ENCODE peak calls at places on chromosome 21, in ten cellular contexts. One of them, this sample, is unnamed.

GRCh38 chr21:27647401-27647800 is 680.5 kb upstream of the ADAMTS5 start:
- DNase-seq in endothelial cell of umbilical vein: peak
- DNase-seq in skeletal muscle cell: no peak
- DNase-seq in mesendoderm: no peak
- DNase-seq in tibial artery: no peak
- DNase-seq in heart left ventricle: no peak
- DNase-seq in CD8-positive, alpha-beta T cell: no peak
- DNase-seq in ovary: no peak
- DNase-seq in brain microvascular endothelial cell: no peak
- DNase-seq in H7: no peak
- DNase-seq in this sample: peak

GRCh38 chr21:38297193-38297592 is 40.4 kb downstream of the KCNJ15 start:
- DNase-seq in heart left ventricle: no peak
- DNase-seq in mesendoderm: no peak
- DNase-seq in tibial artery: no peak
- DNase-seq in endothelial cell of umbilical vein: peak
- DNase-seq in brain microvascular endothelial cell: peak
- DNase-seq in CD8-positive, alpha-beta T cell: no peak
- DNase-seq in skeletal muscle cell: peak
- DNase-seq in H7: no peak
- DNase-seq in ovary: no peak
- DNase-seq in this sample: peak

GRCh38 chr21:46079357-46080170 is 18.3 kb upstream of the COL6A2 start:
- DNase-seq in tibial artery: no peak
- DNase-seq in CD8-positive, alpha-beta T cell: peak
- DNase-seq in ovary: peak
- DNase-seq in H7: peak
- DNase-seq in brain microvascular endothelial cell: peak
- DNase-seq in endothelial cell of umbilical vein: no peak
- DNase-seq in skeletal muscle cell: peak
- DNase-seq in heart left ventricle: peak
- DNase-seq in mesendoderm: no peak
- DNase-seq in this sample: no peak

GRCh38 chr21:35257413-35257812 is 208.3 kb upstream of the RUNX1 start:
- DNase-seq in skeletal muscle cell: peak
- DNase-seq in ovary: peak
- DNase-seq in heart left ventricle: peak
- DNase-seq in CD8-positive, alpha-beta T cell: no peak
- DNase-seq in brain microvascular endothelial cell: peak
- DNase-seq in tibial artery: peak
- DNase-seq in endothelial cell of umbilical vein: peak
- DNase-seq in mesendoderm: no peak
- DNase-seq in H7: no peak
- DNase-seq in this sample: peak

GRCh38 chr21:21019681-21020080 is 21.5 kb downstream of the NCAM2 start:
- DNase-seq in skeletal muscle cell: no peak
- DNase-seq in heart left ventricle: no peak
- DNase-seq in ovary: no peak
- DNase-seq in CD8-positive, alpha-beta T cell: no peak
- DNase-seq in mesendoderm: no peak
- DNase-seq in H7: no peak
- DNase-seq in brain microvascular endothelial cell: no peak
- DNase-seq in endothelial cell of umbilical vein: no peak
- DNase-seq in tibial artery: no peak
- DNase-seq in this sample: no peak

GRCh38 chr21:34644815-34645214 is 24.0 kb upstream of the CLIC6 start:
- DNase-seq in mesendoderm: no peak
- DNase-seq in heart left ventricle: no peak
- DNase-seq in skeletal muscle cell: no peak
- DNase-seq in ovary: no peak
- DNase-seq in tibial artery: no peak
- DNase-seq in endothelial cell of umbilical vein: no peak
- DNase-seq in CD8-positive, alpha-beta T cell: no peak
- DNase-seq in H7: no peak
- DNase-seq in brain microvascular endothelial cell: no peak
- DNase-seq in this sample: no peak

GRCh38 chr21:43774163-43774562 is 1.9 kb downstream of the CSTB start:
- DNase-seq in tibial artery: no peak
- DNase-seq in mesendoderm: no peak
- DNase-seq in CD8-positive, alpha-beta T cell: no peak
- DNase-seq in endothelial cell of umbilical vein: no peak
- DNase-seq in H7: no peak
- DNase-seq in ovary: no peak
- DNase-seq in heart left ventricle: no peak
- DNase-seq in skeletal muscle cell: no peak
- DNase-seq in brain microvascular endothelial cell: no peak
- DNase-seq in this sample: no peak

GRCh38 chr21:18529253-18529652 is 125.7 kb upstream of the TMPRSS15 start:
- DNase-seq in mesendoderm: no peak
- DNase-seq in H7: no peak
- DNase-seq in brain microvascular endothelial cell: peak
- DNase-seq in endothelial cell of umbilical vein: peak
- DNase-seq in tibial artery: no peak
- DNase-seq in skeletal muscle cell: peak
- DNase-seq in ovary: no peak
- DNase-seq in CD8-positive, alpha-beta T cell: no peak
- DNase-seq in heart left ventricle: no peak
- DNase-seq in this sample: peak

GRCh38 chr21:27023186-27023585 is 56.3 kb upstream of the ADAMTS5 start:
- DNase-seq in skeletal muscle cell: no peak
- DNase-seq in CD8-positive, alpha-beta T cell: no peak
- DNase-seq in tibial artery: no peak
- DNase-seq in brain microvascular endothelial cell: no peak
- DNase-seq in mesendoderm: no peak
- DNase-seq in heart left ventricle: no peak
- DNase-seq in endothelial cell of umbilical vein: no peak
- DNase-seq in ovary: no peak
- DNase-seq in H7: no peak
- DNase-seq in this sample: no peak

GRCh38 chr21:38166214-38166547 is 90.6 kb upstream of the KCNJ15 start:
- DNase-seq in mesendoderm: no peak
- DNase-seq in skeletal muscle cell: no peak
- DNase-seq in CD8-positive, alpha-beta T cell: no peak
- DNase-seq in tibial artery: no peak
- DNase-seq in brain microvascular endothelial cell: no peak
- DNase-seq in heart left ventricle: no peak
- DNase-seq in H7: no peak
- DNase-seq in ovary: peak
- DNase-seq in endothelial cell of umbilical vein: no peak
- DNase-seq in this sample: no peak

GRCh38 chr21:25638634-25639166 is 358 bp upstream of the JAM2 start:
- DNase-seq in H7: no peak
- DNase-seq in mesendoderm: no peak
- DNase-seq in skeletal muscle cell: no peak
- DNase-seq in CD8-positive, alpha-beta T cell: no peak
- DNase-seq in brain microvascular endothelial cell: no peak
- DNase-seq in tibial artery: no peak
- DNase-seq in endothelial cell of umbilical vein: peak
- DNase-seq in ovary: no peak
- DNase-seq in heart left ventricle: no peak
- DNase-seq in this sample: no peak

GRCh38 chr21:26528882-26529281 is 44.2 kb downstream of the CYYR1 start:
- DNase-seq in mesendoderm: no peak
- DNase-seq in brain microvascular endothelial cell: no peak
- DNase-seq in H7: no peak
- DNase-seq in skeletal muscle cell: no peak
- DNase-seq in heart left ventricle: no peak
- DNase-seq in CD8-positive, alpha-beta T cell: no peak
- DNase-seq in tibial artery: no peak
- DNase-seq in endothelial cell of umbilical vein: no peak
- DNase-seq in ovary: no peak
- DNase-seq in this sample: peak

DNA sequence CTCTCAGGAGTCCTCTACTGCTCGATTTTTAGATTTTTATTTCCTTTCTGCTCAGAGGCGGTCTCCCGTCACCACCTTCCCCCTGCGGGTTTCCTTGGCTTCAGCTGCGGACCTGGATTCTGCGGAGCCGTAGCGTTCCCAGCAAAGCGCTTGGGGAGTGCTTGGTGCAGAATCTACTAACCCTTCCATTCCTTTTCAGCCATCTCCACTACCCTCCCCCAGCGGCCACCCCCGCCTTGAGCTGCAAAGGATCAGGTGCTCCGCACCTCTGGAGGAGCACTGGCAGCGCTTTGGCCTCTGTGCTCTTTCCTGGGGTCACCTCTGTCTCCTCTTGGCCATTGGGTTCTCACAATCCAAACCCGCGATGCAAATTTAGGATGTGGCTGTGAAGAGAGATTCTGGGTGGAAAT is 3.8 kb downstream of the OLIG2 start:
- DNase-seq in ovary: no peak
- DNase-seq in heart left ventricle: no peak
- DNase-seq in skeletal muscle cell: no peak
- DNase-seq in endothelial cell of umbilical vein: no peak
- DNase-seq in H7: peak
- DNase-seq in mesendoderm: no peak
- DNase-seq in tibial artery: no peak
- DNase-seq in brain microvascular endothelial cell: no peak
- DNase-seq in CD8-positive, alpha-beta T cell: no peak
- DNase-seq in this sample: no peak
- H3K4me3 ChIP-seq in ovary: no peak
- H3K4me3 ChIP-seq in heart left ventricle: no peak
- H3K4me3 ChIP-seq in skeletal muscle cell: no peak
- H3K4me3 ChIP-seq in endothelial cell of umbilical vein: no peak
- H3K4me3 ChIP-seq in H7: no peak
- H3K4me3 ChIP-seq in mesendoderm: no peak
- H3K4me3 ChIP-seq in tibial artery: no peak
- H3K4me3 ChIP-seq in brain microvascular endothelial cell: no peak
- H3K4me3 ChIP-seq in CD8-positive, alpha-beta T cell: peak
- H3K4me3 ChIP-seq in this sample: no peak

GRCh38 chr21:36700295-36700960 is 1.5 kb downstream of the SIM2 start:
- DNase-seq in mesendoderm: peak
- DNase-seq in endothelial cell of umbilical vein: no peak
- DNase-seq in CD8-positive, alpha-beta T cell: no peak
- DNase-seq in heart left ventricle: no peak
- DNase-seq in ovary: no peak
- DNase-seq in tibial artery: no peak
- DNase-seq in H7: peak
- DNase-seq in brain microvascular endothelial cell: no peak
- DNase-seq in skeletal muscle cell: no peak
- DNase-seq in this sample: no peak
- H3K4me3 ChIP-seq in mesendoderm: no peak
- H3K4me3 ChIP-seq in endothelial cell of umbilical vein: no peak
- H3K4me3 ChIP-seq in CD8-positive, alpha-beta T cell: peak
- H3K4me3 ChIP-seq in heart left ventricle: peak
- H3K4me3 ChIP-seq in ovary: no peak
- H3K4me3 ChIP-seq in tibial artery: peak
- H3K4me3 ChIP-seq in H7: no peak
- H3K4me3 ChIP-seq in brain microvascular endothelial cell: peak
- H3K4me3 ChIP-seq in skeletal muscle cell: peak
- H3K4me3 ChIP-seq in this sample: peak

GRCh38 chr21:28885853-28886177 is 106.9 kb downstream of the LTN1 start:
- DNase-seq in tibial artery: no peak
- DNase-seq in endothelial cell of umbilical vein: no peak
- DNase-seq in CD8-positive, alpha-beta T cell: no peak
- DNase-seq in skeletal muscle cell: no peak
- DNase-seq in heart left ventricle: no peak
- DNase-seq in ovary: no peak
- DNase-seq in brain microvascular endothelial cell: no peak
- DNase-seq in mesendoderm: no peak
- DNase-seq in H7: no peak
- DNase-seq in this sample: no peak

GRCh38 chr21:28883931-28884330 is 108.7 kb downstream of the LTN1 start:
- DNase-seq in tibial artery: no peak
- DNase-seq in brain microvascular endothelial cell: no peak
- DNase-seq in heart left ventricle: no peak
- DNase-seq in ovary: no peak
- DNase-seq in mesendoderm: no peak
- DNase-seq in endothelial cell of umbilical vein: no peak
- DNase-seq in skeletal muscle cell: no peak
- DNase-seq in CD8-positive, alpha-beta T cell: no peak
- DNase-seq in H7: no peak
- DNase-seq in this sample: no peak

GRCh38 chr21:28884481-28884880 is 108.2 kb downstream of the LTN1 start:
- DNase-seq in H7: no peak
- DNase-seq in tibial artery: no peak
- DNase-seq in heart left ventricle: no peak
- DNase-seq in CD8-positive, alpha-beta T cell: no peak
- DNase-seq in skeletal muscle cell: no peak
- DNase-seq in brain microvascular endothelial cell: no peak
- DNase-seq in endothelial cell of umbilical vein: no peak
- DNase-seq in ovary: no peak
- DNase-seq in mesendoderm: peak
- DNase-seq in this sample: peak

GRCh38 chr21:28882345-28882744 is 110.3 kb downstream of the LTN1 start:
- DNase-seq in heart left ventricle: no peak
- DNase-seq in skeletal muscle cell: no peak
- DNase-seq in tibial artery: no peak
- DNase-seq in mesendoderm: no peak
- DNase-seq in H7: no peak
- DNase-seq in endothelial cell of umbilical vein: no peak
- DNase-seq in CD8-positive, alpha-beta T cell: no peak
- DNase-seq in ovary: no peak
- DNase-seq in brain microvascular endothelial cell: no peak
- DNase-seq in this sample: no peak

DNA sequence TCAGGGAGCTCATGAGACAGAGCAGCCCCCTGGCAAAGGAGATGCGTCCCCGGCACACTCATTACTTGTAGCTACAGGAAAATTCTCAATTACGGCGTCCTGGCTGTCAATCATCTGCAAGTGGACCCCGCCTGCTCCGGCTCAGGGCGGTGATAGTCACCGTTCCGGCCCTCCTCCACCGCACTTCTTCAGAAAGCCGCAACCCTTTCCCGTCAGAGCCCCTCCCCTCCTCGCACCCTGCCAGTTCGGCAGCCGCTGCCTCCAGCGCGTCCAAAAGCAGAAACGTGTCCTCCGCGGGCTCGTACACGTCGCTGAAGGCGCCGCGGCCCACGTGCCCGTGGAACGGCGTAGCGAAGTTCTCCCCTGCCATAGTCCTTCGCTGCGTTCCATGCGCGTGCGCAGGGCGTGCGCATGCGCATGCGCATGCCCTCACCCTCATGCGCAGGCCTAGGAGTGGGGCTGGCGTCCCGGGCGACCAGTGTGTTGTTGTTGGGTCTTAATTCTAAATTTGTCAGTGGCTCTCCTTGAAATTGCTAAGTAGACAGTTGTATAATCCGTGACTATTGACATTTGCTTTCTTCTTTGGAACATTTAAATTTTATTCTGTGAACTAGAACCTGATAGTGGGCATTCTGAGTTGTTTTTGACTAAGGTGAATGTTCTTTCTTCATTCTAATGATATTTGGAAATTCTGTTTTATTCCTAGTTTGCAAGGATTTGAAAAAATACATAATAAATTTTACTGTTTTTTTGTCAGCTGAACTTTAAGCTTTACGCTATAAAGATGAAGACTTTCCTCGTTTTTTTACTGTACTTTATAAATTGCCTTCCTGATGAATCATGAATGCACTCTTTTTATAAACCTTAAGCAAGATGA is 107.5 kb downstream of the LTN1 start:
- DNase-seq in H7: peak
- DNase-seq in mesendoderm: peak
- DNase-seq in skeletal muscle cell: peak
- DNase-seq in tibial artery: peak
- DNase-seq in CD8-positive, alpha-beta T cell: peak
- DNase-seq in brain microvascular endothelial cell: peak
- DNase-seq in endothelial cell of umbilical vein: peak
- DNase-seq in ovary: peak
- DNase-seq in heart left ventricle: peak
- DNase-seq in this sample: peak
- H3K4me3 ChIP-seq in H7: peak
- H3K4me3 ChIP-seq in mesendoderm: peak
- H3K4me3 ChIP-seq in skeletal muscle cell: peak
- H3K4me3 ChIP-seq in tibial artery: peak
- H3K4me3 ChIP-seq in CD8-positive, alpha-beta T cell: peak
- H3K4me3 ChIP-seq in brain microvascular endothelial cell: peak
- H3K4me3 ChIP-seq in endothelial cell of umbilical vein: peak
- H3K4me3 ChIP-seq in ovary: peak
- H3K4me3 ChIP-seq in heart left ventricle: peak
- H3K4me3 ChIP-seq in this sample: peak

GRCh38 chr21:44870748-44871495 is 2.6 kb downstream of the PTTG1IP start:
- DNase-seq in CD8-positive, alpha-beta T cell: peak
- DNase-seq in H7: no peak
- DNase-seq in ovary: no peak
- DNase-seq in heart left ventricle: peak
- DNase-seq in tibial artery: no peak
- DNase-seq in mesendoderm: no peak
- DNase-seq in skeletal muscle cell: no peak
- DNase-seq in endothelial cell of umbilical vein: peak
- DNase-seq in brain microvascular endothelial cell: no peak
- DNase-seq in this sample: peak
- H3K4me3 ChIP-seq in CD8-positive, alpha-beta T cell: peak
- H3K4me3 ChIP-seq in H7: no peak
- H3K4me3 ChIP-seq in ovary: no peak
- H3K4me3 ChIP-seq in heart left ventricle: peak
- H3K4me3 ChIP-seq in tibial artery: peak
- H3K4me3 ChIP-seq in mesendoderm: no peak
- H3K4me3 ChIP-seq in skeletal muscle cell: no peak
- H3K4me3 ChIP-seq in endothelial cell of umbilical vein: peak
- H3K4me3 ChIP-seq in brain microvascular endothelial cell: no peak
- H3K4me3 ChIP-seq in this sample: no peak